ENCODE peak calls at places on chromosomes 2 and 18, in eight cellular contexts. K, Y, H, S, L, V, B and Z are unnamed samples.

GRCh38 chr18:31497711-31498449 is at the start of gene DSG2:
- DNase-seq in K (peak; percentile 94), Y (no peak), H (peak; percentile 90), S (peak; percentile 94), L (peak; percentile 78), V (no peak), B (peak; percentile 48), Z (peak; percentile 40)

GRCh38 chr2:28694364-28694763 is 57.3 kb upstream of the PPP1CB start:
- DNase-seq in K (no peak), Y (no peak), H (no peak), S (no peak), L (no peak), V (no peak), B (no peak), Z (no peak)

GRCh38 chr18:23170137-23170536 is 34.9 kb downstream of the CABLES1 start:
- DNase-seq in K (no peak), Y (no peak), H (no peak), S (no peak), L (no peak), V (no peak), B (no peak), Z (no peak)

GRCh38 chr2:2848621-2849443 is 517.8 kb upstream of the MYT1L start:
- DNase-seq in K (no peak), Y (no peak), H (no peak), S (no peak), L (no peak), V (no peak), B (no peak), Z (no peak)

GRCh38 chr2:12318427-12319057 is 398.2 kb upstream of the TRIB2 start:
- DNase-seq in K (no peak), Y (no peak), H (no peak), S (peak; percentile 24), L (no peak), V (no peak), B (no peak), Z (no peak)

GRCh38 chr2:235644191-235644590 is 150.3 kb downstream of the AGAP1 start:
- DNase-seq in K (no peak), Y (no peak), H (no peak), S (no peak), L (no peak), V (no peak), B (no peak), Z (no peak)

GRCh38 chr18:10139783-10140410 is 226.1 kb downstream of the VAPA start:
- DNase-seq in K (no peak), Y (no peak), H (no peak), S (no peak), L (no peak), V (no peak), B (no peak), Z (no peak)

GRCh38 chr18:13321923-13322322 is 103.4 kb downstream of the LDLRAD4 start:
- DNase-seq in K (no peak), Y (no peak), H (no peak), S (no peak), L (no peak), V (no peak), B (no peak), Z (no peak)

GRCh38 chr2:120559401-120559800 is 176.3 kb upstream of the GLI2 start:
- DNase-seq in K (no peak), Y (no peak), H (no peak), S (no peak), L (no peak), V (no peak), B (no peak), Z (no peak)

GRCh38 chr2:6723865-6724571 is 141.7 kb downstream of the CMPK2 start:
- DNase-seq in K (no peak), Y (no peak), H (no peak), S (no peak), L (no peak), V (no peak), B (no peak), Z (no peak)

GRCh38 chr2:133579295-133579694 is 11.0 kb upstream of the NCKAP5 start:
- DNase-seq in K (no peak), Y (no peak), H (no peak), S (peak; percentile 92), L (peak; percentile 66), V (no peak), B (no peak), Z (no peak)

GRCh38 chr2:96828436-96828835 is 12.4 kb downstream of the CNNM3 start:
- DNase-seq in K (no peak), Y (peak; percentile 57), H (no peak), S (no peak), L (no peak), V (no peak), B (no peak), Z (no peak)

GRCh38 chr2:114527330-114527983 is 85.0 kb downstream of the DPP10 start:
- DNase-seq in K (no peak), Y (no peak), H (no peak), S (peak; percentile 84), L (no peak), V (no peak), B (no peak), Z (no peak)

GRCh38 chr2:219530048-219530963 is 13.3 kb downstream of the CHPF start:
- DNase-seq in K (peak; percentile 97), Y (peak; percentile 76), H (peak; percentile 92), S (peak; percentile 79), L (peak; percentile 84), V (peak; percentile 74), B (no peak), Z (peak; percentile 95)

GRCh38 chr2:150276737-150277136 is 210.7 kb downstream of the RND3 start:
- DNase-seq in K (no peak), Y (no peak), H (no peak), S (no peak), L (no peak), V (no peak), B (no peak), Z (no peak)

GRCh38 chr2:121479882-121480522 is 50.7 kb upstream of the RNU4ATAC start:
- DNase-seq in K (no peak), Y (peak; percentile 50), H (peak; percentile 59), S (peak; percentile 88), L (no peak), V (no peak), B (no peak), Z (no peak)

GRCh38 chr2:16553222-16553621 is 112.4 kb downstream of the CYRIA start:
- DNase-seq in K (no peak), Y (peak; percentile 20), H (peak; percentile 77), S (peak; percentile 39), L (peak; percentile 31), V (no peak), B (peak; percentile 16), Z (no peak)

GRCh38 chr2:118433566-118433965 is 345.3 kb downstream of the INSIG2 start:
- DNase-seq in K (no peak), Y (no peak), H (no peak), S (no peak), L (no peak), V (no peak), B (no peak), Z (no peak)
- H3K36me3 ChIP-seq in K (no peaks in the 10 kb centered on the region), Y (no peaks in the 10 kb centered on the region), H (no peaks in the 10 kb centered on the region), S (no peaks in the 10 kb centered on the region), L (no peaks in the 10 kb centered on the region), V (no peaks in the 10 kb centered on the region), B (no peaks in the 10 kb centered on the region), Z (no peaks in the 10 kb centered on the region)

DNA sequence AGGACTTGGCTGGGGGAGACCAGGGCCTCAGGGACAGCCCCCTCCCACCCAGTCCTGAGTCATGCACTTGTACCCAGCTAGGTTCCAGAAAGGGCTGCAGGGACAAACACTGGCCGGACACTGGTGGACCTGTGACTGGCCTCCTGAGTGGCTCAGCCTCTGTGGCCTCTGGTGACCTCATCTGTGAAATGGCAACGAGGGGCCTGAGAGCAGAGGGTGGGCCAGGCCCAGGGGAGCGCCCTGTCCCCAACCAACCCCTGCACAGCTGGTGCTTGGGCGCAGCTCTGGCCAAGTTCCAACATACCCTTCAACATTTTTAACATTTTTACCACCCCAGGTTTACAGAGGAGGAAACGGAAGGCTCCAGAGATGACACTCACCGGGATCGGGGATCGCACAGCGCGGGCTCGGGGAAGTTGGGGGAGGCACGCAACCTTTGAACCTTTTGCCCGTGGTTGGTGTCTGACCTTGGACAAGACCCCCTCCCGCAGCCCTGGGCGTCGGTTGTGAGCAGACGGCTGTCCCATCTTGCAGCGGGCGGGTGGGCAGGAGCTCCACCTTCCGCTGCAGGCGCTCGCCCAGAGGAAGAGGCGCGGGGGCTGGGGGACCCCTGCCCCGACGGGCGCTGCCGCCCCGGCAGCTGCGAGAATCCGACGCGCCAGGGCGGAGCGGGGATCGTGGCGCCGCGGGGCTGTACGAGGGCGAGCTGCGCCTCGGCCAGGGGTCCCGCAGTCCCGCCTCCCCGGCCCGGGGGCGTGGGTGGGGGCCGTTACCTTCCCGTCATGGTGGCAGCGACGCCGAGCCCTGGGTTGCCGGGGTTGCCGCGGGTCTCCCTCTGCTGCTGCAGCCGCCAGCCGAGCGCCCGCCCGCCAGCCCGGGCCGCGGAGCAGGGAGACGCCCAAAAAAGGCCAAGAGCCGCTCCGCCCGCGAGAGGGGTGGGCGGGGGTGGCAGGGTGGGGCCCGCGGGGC is 805 bp downstream of the LIMS2 start:
- DNase-seq in K (peak; percentile 73), Y (peak; percentile 16), H (peak; percentile 47), S (no peak), L (peak; percentile 76), V (no peak), B (no peak), Z (peak; percentile 48)
- H3K27ac ChIP-seq in K (no peak overlapping the region), Y (peak overlapping the region; percentile 74), H (no peak overlapping the region), S (no peak overlapping the region), L (peak overlapping the region; percentile 100), V (no peak overlapping the region), B (no peak overlapping the region), Z (peak overlapping the region; percentile 49)

DNA sequence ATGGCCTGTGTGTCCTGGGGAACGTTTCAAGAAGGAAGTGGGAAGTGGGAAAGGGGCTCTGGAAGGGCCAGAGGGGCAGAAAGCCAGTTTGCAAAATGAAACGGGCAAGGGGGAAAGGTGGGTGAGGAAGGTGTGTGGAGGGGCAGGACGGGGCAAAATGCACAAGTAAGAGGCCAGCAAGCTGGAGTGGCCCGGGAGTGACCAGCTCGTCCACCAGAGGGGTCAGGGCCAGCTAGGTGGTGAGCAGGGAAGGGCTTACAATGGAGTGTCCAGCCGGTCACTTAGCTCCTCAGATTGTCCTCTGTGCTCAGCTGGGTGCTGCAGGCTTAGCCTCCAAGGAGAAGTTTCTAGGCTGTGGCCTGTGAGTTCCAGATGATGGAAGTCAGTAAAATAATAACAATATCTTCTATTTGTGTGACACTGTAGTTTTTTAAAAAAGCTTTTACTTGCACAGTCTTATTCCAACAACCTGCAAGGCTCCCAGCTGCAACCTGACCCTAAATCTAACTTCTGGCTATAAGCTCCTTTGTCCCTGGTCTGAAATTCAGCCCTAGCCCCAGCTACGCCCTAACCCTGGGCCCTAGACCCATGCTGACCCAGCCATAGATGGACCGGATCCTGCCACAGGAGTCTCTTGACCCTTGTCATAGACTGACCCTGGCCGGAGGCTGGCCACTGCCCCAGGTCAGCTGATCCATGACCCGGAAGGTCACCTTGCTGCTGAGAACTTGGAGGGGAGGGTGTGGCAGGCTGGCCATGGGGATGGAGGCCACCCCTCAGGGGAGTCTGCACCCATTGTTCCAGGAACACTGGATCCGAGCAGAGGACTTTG is 29.2 kb downstream of the MYO7B start:
- DNase-seq in K (no peak), Y (no peak), H (no peak), S (no peak), L (no peak), V (no peak), B (no peak), Z (no peak)
- H3K4me3 ChIP-seq in K (no peak overlapping the region), Y (no peak overlapping the region), H (no peak overlapping the region), S (no peak overlapping the region), L (no peak overlapping the region), V (no peak overlapping the region), B (no peak overlapping the region), Z (no peak overlapping the region)

DNA sequence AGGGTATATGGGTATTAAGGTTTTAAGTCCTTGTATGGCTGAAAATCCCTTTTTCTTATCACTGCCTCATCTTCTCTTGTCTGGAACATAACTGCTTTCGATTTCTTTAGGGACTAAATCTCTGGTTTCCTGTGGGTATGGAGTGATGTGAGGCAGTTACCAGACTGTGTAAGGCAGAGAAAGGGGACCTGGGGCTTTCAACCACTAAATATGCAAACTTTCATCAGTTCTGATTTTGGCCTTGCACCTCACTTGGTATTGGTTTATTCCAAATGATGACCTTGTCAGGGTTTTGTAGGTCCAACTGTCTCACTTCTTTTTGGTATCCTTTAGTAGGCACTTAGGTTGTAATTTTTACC is 9.3 kb downstream of the MAP4K4 start:
- DNase-seq in K (no peak), Y (no peak), H (no peak), S (no peak), L (no peak), V (peak; percentile 75), B (no peak), Z (no peak)
- H3K36me3 ChIP-seq in K (no peaks in the 10 kb centered on the region), Y (no peaks in the 10 kb centered on the region), H (no peaks in the 10 kb centered on the region), S (no peaks in the 10 kb centered on the region), L (peaks cover 5% of the 10 kb centered on the region), V (no peaks in the 10 kb centered on the region), B (no peaks in the 10 kb centered on the region), Z (no peaks in the 10 kb centered on the region)